ENCODE peak calls at places on chromosomes 2 and 18, in ten cellular contexts. Y, H, J, M, K, A, O, T, V and S are unnamed samples. For H3K36me3, the result is how much of the 10 kb centered on the place peaks cover.

GRCh38 chr2:23708771-23709170 is 218.2 kb downstream of the ATAD2B start:
- DNase-seq in H (no peak), K (no peak), M (no peak), J (no peak), Y (no peak), O (no peak), V (no peak), T (no peak), A (no peak), S (no peak)

GRCh38 chr2:236969075-236969474 is 116.6 kb upstream of the COPS8 start:
- DNase-seq in O (no peak), V (no peak), K (no peak), T (no peak), M (no peak), Y (no peak), H (no peak), A (no peak), J (no peak), S (no peak)

GRCh38 chr2:54380627-54381026 is 75.5 kb upstream of the SPTBN1 start:
- DNase-seq in K (no peak), J (no peak), O (no peak), Y (no peak), M (no peak), H (no peak), V (no peak), T (no peak), A (no peak), S (no peak)

GRCh38 chr2:133802366-133802765 is 234.1 kb upstream of the NCKAP5 start:
- DNase-seq in A (no peak), H (no peak), K (no peak), V (no peak), Y (no peak), T (no peak), J (no peak), O (no peak), M (no peak), S (no peak)

GRCh38 chr2:170587117-170587516 is 128.0 kb upstream of the SP5 start:
- DNase-seq in V (no peak), T (no peak), A (no peak), M (no peak), H (no peak), O (no peak), Y (no peak), K (no peak), J (no peak), S (no peak)

GRCh38 chr2:9993490-9994165 is 42.1 kb downstream of the GRHL1 start:
- DNase-seq in J (no peak), O (no peak), T (no peak), Y (no peak), H (no peak), M (no peak), A (no peak), K (no peak), V (no peak), S (peak)

GRCh38 chr18:8162797-8163196 is 446.4 kb upstream of the RAB12 start:
- DNase-seq in A (no peak), O (no peak), J (no peak), M (no peak), T (no peak), K (no peak), H (no peak), Y (no peak), V (no peak), S (no peak)

GRCh38 chr2:134443814-134444480 is 190.1 kb downstream of the MGAT5 start:
- DNase-seq in Y (no peak), A (no peak), V (no peak), O (no peak), M (no peak), H (no peak), T (no peak), J (no peak), K (no peak), S (peak)

GRCh38 chr2:49288902-49289680 is 134.8 kb upstream of the FSHR start:
- DNase-seq in J (no peak), V (no peak), O (no peak), H (no peak), K (no peak), M (no peak), A (no peak), Y (no peak), T (no peak), S (no peak)

GRCh38 chr18:37889963-37890362 is 324.4 kb upstream of the CELF4 start:
- DNase-seq in A (no peak), K (no peak), T (no peak), J (no peak), H (no peak), V (peak), Y (no peak), O (no peak), M (no peak), S (no peak)

GRCh38 chr2:196088209-196088608 is 19.6 kb upstream of the DNAH7 start:
- DNase-seq in K (no peak), M (peak), V (no peak), Y (no peak), J (peak), H (no peak), A (no peak), O (no peak), T (peak), S (no peak)

GRCh38 chr2:7357993-7358392 is 440.8 kb downstream of the RNF144A start:
- DNase-seq in K (no peak), O (no peak), V (no peak), H (no peak), M (no peak), J (no peak), T (no peak), A (no peak), Y (no peak), S (no peak)

GRCh38 chr18:67219821-67220220 is 296.7 kb downstream of the DSEL start:
- DNase-seq in A (no peak), K (no peak), O (no peak), J (no peak), M (no peak), H (no peak), V (no peak), T (no peak), Y (no peak), S (peak)

GRCh38 chr2:3789246-3789645 is 85.9 kb downstream of the DCDC2C start:
- DNase-seq in T (peak), V (no peak), A (no peak), O (no peak), Y (no peak), H (no peak), J (no peak), K (no peak), M (no peak), S (no peak)

GRCh38 chr2:8821276-8822217 is 15.9 kb downstream of the KIDINS220 start:
- DNase-seq in Y (no peak), K (peak), V (no peak), H (peak), T (peak), A (peak), O (peak), M (peak), J (peak), S (no peak)

GRCh38 chr2:8522682-8523081 is 159.2 kb upstream of the ID2 start:
- DNase-seq in K (no peak), H (no peak), T (no peak), A (no peak), Y (no peak), J (peak), V (no peak), M (no peak), O (no peak), S (no peak)

GRCh38 chr18:58863539-58864145 is 1.0 kb upstream of the ZNF532 start:
- DNase-seq in K (no peak), A (peak), J (peak), V (no peak), Y (no peak), M (peak), T (peak), H (peak), O (peak), S (peak)

GRCh38 chr2:165827921-165828276 is 33.9 kb upstream of the GALNT3 start:
- DNase-seq in T (peak), K (no peak), J (no peak), V (no peak), H (no peak), M (no peak), Y (no peak), A (no peak), O (no peak), S (no peak)

GRCh38 chr2:170022692-170023091 is 155.3 kb upstream of the MYO3B start:
- DNase-seq in A (no peak), J (no peak), H (no peak), Y (no peak), K (no peak), O (no peak), T (peak), V (no peak), M (no peak), S (no peak)

GRCh38 chr2:3449106-3449505 is 69.6 kb downstream of the TRAPPC12 start:
- DNase-seq in K (no peak), H (no peak), Y (no peak), J (no peak), A (peak), T (no peak), V (peak), O (no peak), M (no peak), S (no peak)

GRCh38 chr2:122390406-122390805 is 635.0 kb downstream of the TSN start:
- DNase-seq in H (no peak), O (no peak), Y (no peak), M (no peak), J (peak), K (no peak), V (no peak), A (no peak), T (no peak), S (no peak)

GRCh38 chr18:62436636-62437519 is 85.9 kb upstream of the ZCCHC2 start:
- DNase-seq in J (peak), O (peak), Y (no peak), V (no peak), A (peak), H (peak), K (peak), M (peak), T (peak), S (peak)

GRCh38 chr2:11405599-11406491 is 60.1 kb downstream of the E2F6 start:
- DNase-seq in O (no peak), H (no peak), Y (no peak), V (no peak), M (no peak), T (peak), J (peak), K (no peak), A (no peak), S (no peak)

GRCh38 chr2:113173563-113174368 is at the start of gene PSD4:
- DNase-seq in V (no peak), A (no peak), H (no peak), J (peak), Y (no peak), O (no peak), K (no peak), T (no peak), M (peak), S (no peak)

GRCh38 chr2:2041256-2041824 is 289.7 kb downstream of the MYT1L start:
- DNase-seq in A (no peak), M (no peak), O (no peak), V (no peak), J (no peak), T (no peak), K (no peak), H (no peak), Y (no peak), S (no peak)

GRCh38 chr2:157793053-157793612 is 83.0 kb downstream of the ACVR1 start:
- DNase-seq in V (no peak), A (no peak), H (no peak), J (no peak), M (no peak), K (no peak), T (no peak), O (no peak), Y (no peak), S (no peak)

GRCh38 chr2:172672999-172673726 is 62.5 kb upstream of the RAPGEF4 start:
- DNase-seq in H (no peak), A (no peak), J (peak), T (no peak), M (no peak), V (no peak), K (no peak), O (no peak), Y (no peak), S (peak)

GRCh38 chr2:75087726-75088125 is 111.6 kb downstream of the TACR1 start:
- DNase-seq in H (no peak), M (no peak), V (no peak), T (peak), J (no peak), K (no peak), A (no peak), O (no peak), Y (no peak), S (no peak)

GRCh38 chr2:226971029-226971584 is 135.3 kb downstream of the RHBDD1 start:
- DNase-seq in T (no peak), M (no peak), Y (no peak), V (no peak), J (no peak), A (no peak), O (no peak), K (no peak), H (no peak), S (no peak)

GRCh38 chr2:191222507-191222906 is 22.7 kb upstream of the MYO1B start:
- DNase-seq in K (no peak), H (no peak), O (no peak), A (no peak), T (no peak), M (no peak), J (no peak), V (no peak), Y (no peak), S (no peak)

GRCh38 chr2:43475137-43475846 is 120.5 kb downstream of the THADA start:
- DNase-seq in J (no peak), O (no peak), T (peak), H (no peak), M (no peak), V (no peak), K (no peak), A (no peak), Y (no peak), S (no peak)

GRCh38 chr2:132936261-132936660 is 266.3 kb upstream of the LYPD1 start:
- DNase-seq in J (no peak), Y (no peak), T (peak), A (no peak), H (no peak), K (no peak), O (no peak), V (no peak), M (no peak), S (peak)

GRCh38 chr2:72983500-72984039 is 66.3 kb downstream of the EMX1 start:
- DNase-seq in J (peak), T (no peak), K (no peak), Y (no peak), H (no peak), M (no peak), V (no peak), O (no peak), A (no peak), S (no peak)

GRCh38 chr18:3451989-3452749 is 2.2 kb downstream of the TGIF1 start:
- DNase-seq in V (peak), T (peak), J (peak), A (peak), Y (no peak), O (peak), H (peak), M (peak), K (peak), S (peak)

GRCh38 chr2:203328735-203329549 is 748 bp downstream of the ABI2 start:
- DNase-seq in O (peak), Y (no peak), M (peak), V (no peak), T (peak), J (peak), K (no peak), H (peak), A (peak), S (peak)

GRCh38 chr2:120740375-120740764 is 4.7 kb downstream of the GLI2 start:
- DNase-seq in K (no peak), V (peak), H (no peak), J (no peak), T (no peak), Y (no peak), M (no peak), O (no peak), A (no peak), S (no peak)

GRCh38 chr2:688504-689076 is 11.4 kb upstream of the TMEM18 start:
- DNase-seq in J (no peak), A (no peak), M (no peak), K (no peak), V (no peak), Y (no peak), H (no peak), O (no peak), T (no peak), S (no peak)

GRCh38 chr2:692349-692748 is 15.1 kb upstream of the TMEM18 start:
- DNase-seq in A (no peak), K (no peak), Y (no peak), J (no peak), H (no peak), M (no peak), V (no peak), T (no peak), O (no peak), S (no peak)

GRCh38 chr2:691825-692224 is 14.6 kb upstream of the TMEM18 start:
- DNase-seq in Y (no peak), A (peak), T (no peak), V (no peak), H (no peak), K (no peak), O (no peak), J (no peak), M (no peak), S (no peak)

GRCh38 chr2:690799-691198 is 13.6 kb upstream of the TMEM18 start:
- DNase-seq in Y (no peak), M (no peak), H (no peak), V (no peak), J (no peak), K (no peak), A (peak), T (no peak), O (peak), S (no peak)

GRCh38 chr2:689877-690510 is 12.8 kb upstream of the TMEM18 start:
- DNase-seq in V (no peak), H (no peak), K (no peak), A (no peak), T (no peak), M (no peak), J (no peak), Y (no peak), O (peak), S (no peak)
- TF ChIP-seq POLR2A in V (no peak), H (no peak), K (no peak), A (no peak), T (no peak), M (no peak), J (no peak), Y (no peak), O (no peak), S (no peak)

DNA sequence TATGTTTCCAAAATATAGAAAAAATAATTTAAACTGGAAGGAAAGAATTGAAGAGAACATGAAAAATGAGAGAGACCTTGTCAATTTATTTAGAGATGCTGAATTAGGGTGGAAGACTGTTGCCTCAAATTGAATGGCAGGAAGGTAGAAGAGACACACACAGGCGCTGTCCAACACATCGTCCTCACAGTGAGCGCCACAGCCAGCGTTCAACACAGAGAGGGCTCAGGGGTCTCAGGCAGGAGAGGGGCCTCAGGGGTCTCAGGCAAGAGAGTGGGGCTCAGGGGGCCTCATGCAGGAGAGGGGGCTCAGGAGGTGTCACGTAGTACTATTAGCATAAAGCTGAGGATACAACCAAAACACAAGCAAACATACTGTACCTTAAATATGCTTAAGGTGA is 65.7 kb downstream of the TMEM18 start:
- DNase-seq in Y (no peak), H (no peak), J (no peak), A (no peak), K (no peak), M (no peak), V (no peak), O (peak), T (no peak), S (no peak)
- H3K36me3 ChIP-seq in Y (under half), H (under half), J (under half), A (under half), K (under half), M (under half), V (under half), O (under half), T (under half), S (under half)

GRCh38 chr2:178417916-178418315 is 33.1 kb downstream of the PRKRA start:
- DNase-seq in V (no peak), J (no peak), A (no peak), Y (no peak), K (no peak), H (no peak), T (no peak), O (no peak), M (no peak), S (no peak)

GRCh38 chr2:178415979-178416378 is 35.0 kb downstream of the PRKRA start:
- DNase-seq in Y (no peak), O (no peak), A (no peak), H (no peak), K (no peak), M (no peak), T (no peak), V (no peak), J (no peak), S (no peak)

GRCh38 chr2:178412047-178412446 is 38.9 kb downstream of the PRKRA start:
- DNase-seq in K (no peak), Y (no peak), A (no peak), J (no peak), V (no peak), H (no peak), T (no peak), O (no peak), M (no peak), S (no peak)

GRCh38 chr2:178414266-178415247 is 36.4 kb downstream of the PRKRA start:
- DNase-seq in M (peak), T (peak), J (peak), H (peak), Y (peak), A (peak), K (peak), V (peak), O (peak), S (peak)

DNA sequence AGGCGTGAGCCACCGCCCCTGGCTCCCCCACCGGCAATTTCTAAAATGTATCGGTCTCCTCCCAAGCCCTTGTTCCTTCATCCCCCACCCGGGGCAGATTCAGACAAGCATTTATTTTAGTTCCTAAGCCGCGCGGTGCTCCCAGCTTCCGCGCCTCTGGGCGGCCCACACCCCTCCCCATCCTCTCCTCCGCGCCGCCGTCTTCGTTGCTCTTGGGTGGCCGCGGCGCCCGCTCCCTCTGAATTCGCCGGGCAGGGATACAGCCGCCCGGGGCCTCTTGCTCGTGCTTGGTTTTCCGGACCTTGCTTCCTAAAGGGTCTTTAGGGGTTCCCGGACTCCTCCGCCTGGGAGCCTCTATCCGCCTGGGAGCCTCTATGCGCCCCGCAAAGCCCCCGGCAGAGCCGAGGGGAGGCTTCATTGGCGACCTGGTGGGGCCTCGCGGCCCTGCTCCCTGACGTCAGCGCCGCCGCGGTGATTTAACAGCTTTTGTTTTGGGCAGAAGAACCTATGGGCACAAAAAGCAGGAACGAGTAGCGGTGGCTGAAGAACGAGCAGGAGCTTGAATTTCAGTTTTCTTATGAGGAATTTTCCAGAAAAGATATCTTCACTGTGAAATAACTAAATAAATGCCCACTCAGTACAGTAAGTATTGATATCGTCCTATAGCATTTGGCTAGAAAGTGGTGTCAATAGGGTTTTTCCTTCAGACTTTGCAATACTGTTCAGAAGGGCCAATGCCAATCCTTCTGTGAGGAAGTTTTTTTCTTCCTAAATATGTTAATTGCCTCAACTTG is 37.3 kb downstream of the PRKRA start:
- DNase-seq in J (peak), H (peak), O (peak), K (peak), Y (peak), V (peak), A (peak), M (peak), T (peak), S (peak)
- TF ChIP-seq POLR2A in J (peak), H (no peak), O (no peak), K (peak), Y (peak), V (peak), A (peak), M (peak), T (peak), S (no peak)

GRCh38 chr2:33292981-33293586 is 183.4 kb upstream of the RASGRP3 start:
- DNase-seq in J (no peak), H (no peak), M (no peak), V (no peak), Y (no peak), A (no peak), T (no peak), O (peak), K (no peak), S (no peak)

GRCh38 chr2:33302348-33302747 is 174.1 kb upstream of the RASGRP3 start:
- DNase-seq in J (no peak), A (no peak), H (no peak), M (no peak), T (no peak), O (no peak), Y (no peak), K (no peak), V (no peak), S (no peak)

GRCh38 chr2:33297748-33298035 is 178.8 kb upstream of the RASGRP3 start:
- DNase-seq in A (no peak), V (no peak), H (no peak), O (no peak), J (no peak), Y (no peak), K (no peak), M (no peak), T (no peak), S (no peak)

DNA sequence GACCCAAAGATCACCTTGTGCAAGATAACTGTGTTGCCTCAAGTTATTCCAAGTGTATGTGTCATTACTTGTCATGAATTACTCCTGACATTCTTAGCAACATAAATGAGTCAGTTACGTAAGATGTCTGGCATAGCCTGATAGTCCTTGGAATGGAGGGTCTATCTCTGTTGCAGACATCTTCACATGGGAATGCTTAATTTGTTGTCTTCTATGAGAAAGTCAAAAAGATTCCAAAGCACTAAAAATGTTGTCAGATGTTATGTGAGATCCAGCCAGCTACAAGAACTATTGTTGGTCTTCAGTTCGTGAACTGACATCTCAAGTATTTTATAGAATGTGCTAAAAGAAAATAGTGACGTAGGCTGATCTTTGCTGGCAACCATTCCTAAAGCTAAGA is 178.2 kb upstream of the RASGRP3 start:
- DNase-seq in V (no peak), A (no peak), Y (no peak), T (peak), O (no peak), M (no peak), J (no peak), K (no peak), H (no peak), S (peak)
- H3K36me3 ChIP-seq in V (under half), A (under half), Y (under half), T (under half), O (under half), M (under half), J (under half), K (under half), H (under half), S (under half)